ENCODE peak calls at places on chromosome 7, in nine cellular contexts. J is right atrium auricular region; D is GM13977; O is PC-9; E is fibroblast of lung; R is GM13976; U is neural crest cell; Z is fibroblast of the aortic adventitia; T is activated CD8-positive, alpha-beta T cell treated with anti-CD3 and anti-CD28 coated beads for 36 hours. B is an unnamed sample.

GRCh38 chr7:129591868-129592267 is 19.7 kb upstream of the NRF1 start:
- DNase-seq in J (no peak), D (no peak), O (no peak), E (no peak), R (no peak), U (no peak), Z (no peak), T (no peak), B (no peak)

GRCh38 chr7:231030-231857 is 38.9 kb downstream of the FAM20C start:
- DNase-seq in J (no peak), D (no peak), O (no peak), E (peak), R (no peak), U (no peak), Z (no peak), T (no peak), B (no peak)

GRCh38 chr7:159197066-159197975 is 52.7 kb upstream of the VIPR2 start:
- DNase-seq in J (no peak), D (no peak), O (no peak), E (no peak), R (no peak), U (no peak), Z (no peak), T (peak), B (no peak)

GRCh38 chr7:141585592-141586510 is 34.6 kb downstream of the AGK start:
- DNase-seq in J (no peak), D (peak), O (peak), E (peak), R (peak), U (no peak), Z (peak), T (peak), B (no peak)

GRCh38 chr7:12620371-12620770 is 49.9 kb downstream of the SCIN start:
- DNase-seq in J (no peak), D (no peak), O (no peak), E (peak), R (no peak), U (no peak), Z (peak), T (no peak), B (no peak)

GRCh38 chr7:137967143-137968018 is 34.5 kb downstream of the CREB3L2 start:
- DNase-seq in J (no peak), D (no peak), O (no peak), E (peak), R (no peak), U (no peak), Z (no peak), T (no peak), B (peak)

GRCh38 chr7:55523366-55523765 is 48.9 kb downstream of the VOPP1 start:
- DNase-seq in J (no peak), D (no peak), O (no peak), E (peak), R (no peak), U (no peak), Z (peak), T (no peak), B (no peak)

GRCh38 chr7:104185346-104185745 is 22.5 kb downstream of the ORC5 start:
- DNase-seq in J (no peak), D (no peak), O (no peak), E (peak), R (no peak), U (no peak), Z (peak), T (no peak), B (no peak)

GRCh38 chr7:32516551-32517082 is 21.3 kb downstream of the AVL9 start:
- DNase-seq in J (no peak), D (no peak), O (no peak), E (peak), R (no peak), U (no peak), Z (peak), T (no peak), B (no peak)

GRCh38 chr7:130433336-130433735 is 7.5 kb downstream of the CEP41 start:
- DNase-seq in J (no peak), D (no peak), O (no peak), E (no peak), R (no peak), U (no peak), Z (no peak), T (no peak), B (no peak)

GRCh38 chr7:2211926-2212325 is 20.8 kb downstream of the MAD1L1 start:
- DNase-seq in J (no peak), D (no peak), O (no peak), E (no peak), R (no peak), U (no peak), Z (no peak), T (no peak), B (no peak)

GRCh38 chr7:45980181-45980905 is 59.3 kb upstream of the IGFBP3 start:
- DNase-seq in J (no peak), D (no peak), O (no peak), E (peak), R (peak), U (no peak), Z (peak), T (no peak), B (no peak)

GRCh38 chr7:12570529-12571461 is at the start of gene SCIN:
- DNase-seq in J (no peak), D (peak), O (peak), E (peak), R (peak), U (peak), Z (no peak), T (peak), B (peak)

GRCh38 chr7:82036146-82036886 is 266.5 kb upstream of the HGF start:
- DNase-seq in J (no peak), D (no peak), O (no peak), E (peak), R (no peak), U (no peak), Z (peak), T (no peak), B (no peak)

GRCh38 chr7:142583424-142583823 is 165.8 kb upstream of the PRSS1 start:
- DNase-seq in J (no peak), D (peak), O (peak), E (peak), R (peak), U (no peak), Z (peak), T (peak), B (peak)

GRCh38 chr7:157819517-157819807 is 482.7 kb downstream of the DNAJB6 start:
- DNase-seq in J (no peak), D (no peak), O (no peak), E (no peak), R (no peak), U (no peak), Z (no peak), T (no peak), B (no peak)

GRCh38 chr7:135114622-135115021 is 33.2 kb upstream of the TMEM140 start:
- DNase-seq in J (no peak), D (no peak), O (no peak), E (no peak), R (no peak), U (no peak), Z (no peak), T (no peak), B (no peak)

GRCh38 chr7:70154521-70155180 is 556.4 kb downstream of the AUTS2 start:
- DNase-seq in J (no peak), D (no peak), O (no peak), E (no peak), R (no peak), U (no peak), Z (no peak), T (no peak), B (no peak)

GRCh38 chr7:90298145-90299038 is 22.7 kb downstream of the FAM237B start:
- DNase-seq in J (no peak), D (peak), O (peak), E (peak), R (peak), U (no peak), Z (peak), T (no peak), B (peak)

GRCh38 chr7:88361357-88361756 is 54.7 kb upstream of the STEAP4 start:
- DNase-seq in J (no peak), D (no peak), O (no peak), E (no peak), R (no peak), U (no peak), Z (no peak), T (no peak), B (no peak)

GRCh38 chr7:93723424-93724124 is 149.1 kb upstream of the CALCR start:
- DNase-seq in J (no peak), D (no peak), O (no peak), E (no peak), R (no peak), U (no peak), Z (no peak), T (no peak), B (no peak)

GRCh38 chr7:108286290-108286904 is 156.2 kb upstream of the LAMB4 start:
- DNase-seq in J (no peak), D (no peak), O (no peak), E (no peak), R (no peak), U (no peak), Z (no peak), T (no peak), B (no peak)

GRCh38 chr7:98215561-98216495 is 4.6 kb downstream of the BHLHA15 start:
- DNase-seq in J (no peak), D (no peak), O (no peak), E (no peak), R (no peak), U (no peak), Z (no peak), T (no peak), B (no peak)

GRCh38 chr7:27834179-27834921 is 94.4 kb downstream of the TAX1BP1 start:
- DNase-seq in J (no peak), D (no peak), O (no peak), E (no peak), R (no peak), U (no peak), Z (no peak), T (no peak), B (no peak)

GRCh38 chr7:141072548-141073172 is 1.2 kb upstream of the TMEM178B start:
- DNase-seq in J (peak), D (peak), O (no peak), E (peak), R (no peak), U (peak), Z (peak), T (peak), B (peak)

GRCh38 chr7:43612599-43613589 is 30.0 kb downstream of the STK17A start:
- DNase-seq in J (no peak), D (peak), O (no peak), E (peak), R (peak), U (no peak), Z (peak), T (peak), B (no peak)

GRCh38 chr7:1848911-1849311 is 178.8 kb downstream of the ELFN1 start:
- DNase-seq in J (no peak), D (no peak), O (no peak), E (no peak), R (no peak), U (no peak), Z (no peak), T (no peak), B (no peak)

GRCh38 chr7:28958235-28958945 is at the start of gene TRIL:
- DNase-seq in J (peak), D (peak), O (no peak), E (peak), R (peak), U (peak), Z (peak), T (peak), B (no peak)

GRCh38 chr7:44767912-44768662 is 19.4 kb downstream of the ZMIZ2 start:
- DNase-seq in J (peak), D (peak), O (no peak), E (peak), R (peak), U (no peak), Z (peak), T (no peak), B (no peak)

GRCh38 chr7:50978633-50979215 is 196.0 kb upstream of the GRB10 start:
- DNase-seq in J (no peak), D (no peak), O (no peak), E (peak), R (no peak), U (no peak), Z (peak), T (no peak), B (no peak)

GRCh38 chr7:50976064-50976463 is 193.4 kb upstream of the GRB10 start:
- DNase-seq in J (no peak), D (no peak), O (no peak), E (no peak), R (no peak), U (no peak), Z (no peak), T (no peak), B (no peak)

GRCh38 chr7:50974240-50974639 is 191.5 kb upstream of the GRB10 start:
- DNase-seq in J (no peak), D (no peak), O (no peak), E (no peak), R (no peak), U (no peak), Z (no peak), T (no peak), B (no peak)

GRCh38 chr7:50970092-50970491 is 187.4 kb upstream of the GRB10 start:
- DNase-seq in J (no peak), D (no peak), O (peak), E (no peak), R (no peak), U (no peak), Z (no peak), T (no peak), B (no peak)

GRCh38 chr7:50973814-50974213 is 191.1 kb upstream of the GRB10 start:
- DNase-seq in J (no peak), D (no peak), O (no peak), E (no peak), R (no peak), U (no peak), Z (no peak), T (no peak), B (no peak)
- TF ChIP-seq CTCF in J (no peak), D (no peak), O (no peak), E (no peak), R (no peak), U (no peak), Z (no peak), T (no peak), B (no peak)

DNA sequence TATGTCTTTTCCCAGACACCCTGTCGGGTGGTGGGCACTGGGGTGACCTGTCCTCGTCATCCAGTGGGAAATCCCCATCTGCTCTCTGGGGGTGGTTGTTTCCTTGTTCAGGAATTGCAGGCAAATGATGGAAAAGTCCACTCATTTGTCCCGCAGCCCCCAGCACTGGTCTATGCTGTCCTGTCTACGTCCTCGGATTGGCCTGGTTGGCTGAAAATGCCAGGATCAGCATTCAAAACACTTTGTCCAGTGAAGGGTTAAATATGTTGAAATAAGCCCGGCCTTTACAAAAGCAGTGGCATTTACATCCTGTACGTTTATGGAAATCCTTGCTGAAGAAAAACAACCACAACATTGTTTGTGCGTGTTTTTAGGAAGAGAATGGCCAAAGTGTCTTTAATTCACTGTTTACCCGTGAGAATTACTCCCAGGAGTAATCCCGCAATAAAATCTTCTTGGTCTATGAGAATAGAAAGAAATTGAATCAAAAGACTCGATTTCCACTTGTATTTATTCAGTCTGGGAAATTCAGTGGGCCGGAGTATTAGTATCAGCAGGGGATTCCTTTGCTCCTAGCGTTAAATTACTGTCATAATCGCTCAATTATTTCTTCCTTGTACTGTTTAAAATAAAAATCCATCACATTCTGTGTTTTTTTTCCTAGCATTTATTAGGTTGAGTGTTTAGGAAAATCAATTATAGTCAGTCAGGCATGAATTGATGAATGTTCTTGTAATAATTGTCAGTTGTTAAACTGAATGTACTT is 116.8 kb upstream of the SH2B2 start:
- DNase-seq in J (no peak), D (no peak), O (no peak), E (peak), R (no peak), U (no peak), Z (no peak), T (no peak), B (no peak)
- TF ChIP-seq CTCF in J (no peak), D (no peak), O (no peak), E (no peak), R (no peak), U (no peak), Z (no peak), T (no peak), B (no peak)

GRCh38 chr7:50307368-50308012 is 3.0 kb downstream of the IKZF1 start:
- DNase-seq in J (no peak), D (no peak), O (no peak), E (no peak), R (no peak), U (no peak), Z (no peak), T (peak), B (no peak)
- TF ChIP-seq CTCF in J (no peak), D (peak), O (no peak), E (no peak), R (peak), U (no peak), Z (no peak), T (no peak), B (no peak)

DNA sequence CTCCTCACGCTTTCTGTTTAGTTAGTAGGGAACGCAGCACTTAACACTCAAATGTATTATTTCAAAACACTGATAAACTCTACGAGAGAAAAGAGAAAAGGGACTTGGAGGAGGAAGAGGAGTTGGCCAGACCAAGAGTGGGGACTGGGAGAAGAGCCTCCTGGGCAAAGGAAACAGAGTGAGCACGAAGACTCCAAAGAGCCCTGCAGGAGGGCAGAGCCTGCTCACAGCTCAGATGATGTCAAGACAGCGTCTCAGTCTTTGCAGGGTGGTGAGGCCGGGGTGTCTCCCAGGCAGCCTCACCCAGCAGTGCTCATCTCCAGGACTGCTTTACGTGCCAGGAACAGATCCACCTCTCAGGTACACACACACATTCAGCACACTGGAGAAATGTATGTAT is 41.2 kb downstream of the CYTH3 start:
- DNase-seq in J (no peak), D (no peak), O (no peak), E (no peak), R (no peak), U (no peak), Z (no peak), T (no peak), B (no peak)
- TF ChIP-seq CTCF in J (no peak), D (no peak), O (no peak), E (no peak), R (no peak), U (no peak), Z (no peak), T (no peak), B (no peak)

GRCh38 chr7:50214141-50214670 is 90.3 kb upstream of the IKZF1 start:
- DNase-seq in J (no peak), D (no peak), O (no peak), E (no peak), R (peak), U (no peak), Z (no peak), T (no peak), B (no peak)

GRCh38 chr7:50213622-50214017 is 90.9 kb upstream of the IKZF1 start:
- DNase-seq in J (no peak), D (no peak), O (no peak), E (no peak), R (peak), U (no peak), Z (no peak), T (no peak), B (no peak)

GRCh38 chr7:50212016-50212325 is 92.5 kb upstream of the IKZF1 start:
- DNase-seq in J (no peak), D (no peak), O (no peak), E (no peak), R (no peak), U (no peak), Z (no peak), T (no peak), B (no peak)

GRCh38 chr7:50211306-50212015 is 93.1 kb upstream of the IKZF1 start:
- DNase-seq in J (no peak), D (no peak), O (no peak), E (no peak), R (peak), U (no peak), Z (no peak), T (no peak), B (no peak)

GRCh38 chr7:50212666-50213621 is 91.6 kb upstream of the IKZF1 start:
- DNase-seq in J (no peak), D (peak), O (no peak), E (no peak), R (peak), U (no peak), Z (no peak), T (peak), B (no peak)
- TF ChIP-seq CTCF in J (no peak), D (no peak), O (no peak), E (no peak), R (peak), U (no peak), Z (no peak), T (no peak), B (no peak)

GRCh38 chr7:95800787-95801186 is 28.4 kb downstream of the DYNC1I1 start:
- DNase-seq in J (no peak), D (no peak), O (no peak), E (no peak), R (no peak), U (no peak), Z (no peak), T (no peak), B (no peak)

GRCh38 chr7:95793658-95794057 is 21.3 kb downstream of the DYNC1I1 start:
- DNase-seq in J (no peak), D (no peak), O (no peak), E (no peak), R (no peak), U (no peak), Z (no peak), T (no peak), B (no peak)

GRCh38 chr7:95796617-95797016 is 24.3 kb downstream of the DYNC1I1 start:
- DNase-seq in J (no peak), D (no peak), O (no peak), E (no peak), R (no peak), U (no peak), Z (no peak), T (no peak), B (no peak)

GRCh38 chr7:95798401-95798930 is 26.1 kb downstream of the DYNC1I1 start:
- DNase-seq in J (no peak), D (no peak), O (no peak), E (peak), R (no peak), U (no peak), Z (no peak), T (no peak), B (no peak)

DNA sequence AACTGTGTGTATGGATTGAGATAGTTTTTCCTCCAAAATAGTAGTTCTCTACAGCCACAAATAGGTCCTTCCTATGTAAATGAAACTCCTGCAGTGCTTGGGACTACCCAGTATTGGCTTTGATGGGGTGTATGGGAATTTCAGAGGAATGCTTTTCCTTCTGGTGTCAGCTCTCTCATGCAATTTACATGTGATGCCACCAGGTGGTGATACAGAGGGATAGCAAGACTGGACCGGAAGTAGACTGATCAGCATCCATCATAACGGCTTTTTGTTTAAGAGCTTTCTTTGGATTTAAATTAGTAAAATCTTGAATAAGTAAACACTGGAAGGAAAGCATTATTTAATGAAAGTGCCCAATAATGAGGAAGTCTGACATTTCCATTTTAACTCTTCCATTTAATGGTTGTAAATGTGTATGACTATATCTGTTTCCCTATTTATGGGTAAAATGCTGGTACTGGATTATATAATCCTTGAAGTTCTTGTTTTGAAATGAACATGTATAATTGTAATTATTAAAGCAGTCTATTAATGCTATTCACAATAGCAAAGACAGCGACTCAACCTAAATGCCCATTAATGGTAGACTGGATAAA is 22.7 kb downstream of the DYNC1I1 start:
- DNase-seq in J (no peak), D (no peak), O (no peak), E (peak), R (no peak), U (no peak), Z (peak), T (no peak), B (peak)
- TF ChIP-seq CTCF in J (no peak), D (peak), O (peak), E (peak), R (no peak), U (peak), Z (peak), T (peak), B (peak)

B was measured in Calu3.